ENCODE peak calls at places on chromosomes 4 and X, in eight cellular contexts. One of them, this sample, is unnamed.

GRCh38 chr4:185219551-185220344 is 10.3 kb downstream of the SNX25 start:
- DNase-seq in stimulated activated naive CD8-positive, alpha-beta T cell treated with anti-CD3 and anti-CD28 coated beads, Interleukin-15, Interleukin-2, amounts not matched to agents 100 U/mL and 50 U/mL, for 24 hours: no peak
- DNase-seq in C1 segment of cervical spinal cord: peak
- DNase-seq in KBM-7: peak
- DNase-seq in PC-3: no peak
- DNase-seq in mucosa of descending colon: peak
- DNase-seq in epithelial cell of proximal tubule: no peak
- DNase-seq in tibial nerve: peak
- DNase-seq in this sample: no peak

GRCh38 chr4:98092833-98093439 is 50.3 kb downstream of the STPG2 start:
- DNase-seq in stimulated activated naive CD8-positive, alpha-beta T cell treated with anti-CD3 and anti-CD28 coated beads, Interleukin-15, Interleukin-2, amounts not matched to agents 100 U/mL and 50 U/mL, for 24 hours: no peak
- DNase-seq in C1 segment of cervical spinal cord: no peak
- DNase-seq in KBM-7: no peak
- DNase-seq in PC-3: peak
- DNase-seq in mucosa of descending colon: peak
- DNase-seq in epithelial cell of proximal tubule: no peak
- DNase-seq in tibial nerve: no peak
- DNase-seq in this sample: peak

GRCh38 chr4:151567056-151567455 is 158.1 kb downstream of the FHIP1A start:
- DNase-seq in stimulated activated naive CD8-positive, alpha-beta T cell treated with anti-CD3 and anti-CD28 coated beads, Interleukin-15, Interleukin-2, amounts not matched to agents 100 U/mL and 50 U/mL, for 24 hours: no peak
- DNase-seq in C1 segment of cervical spinal cord: no peak
- DNase-seq in KBM-7: no peak
- DNase-seq in PC-3: no peak
- DNase-seq in mucosa of descending colon: no peak
- DNase-seq in epithelial cell of proximal tubule: no peak
- DNase-seq in tibial nerve: no peak
- DNase-seq in this sample: no peak

GRCh38 chr4:183878571-183878970 is 26.5 kb upstream of the STOX2 start:
- DNase-seq in stimulated activated naive CD8-positive, alpha-beta T cell treated with anti-CD3 and anti-CD28 coated beads, Interleukin-15, Interleukin-2, amounts not matched to agents 100 U/mL and 50 U/mL, for 24 hours: no peak
- DNase-seq in C1 segment of cervical spinal cord: no peak
- DNase-seq in KBM-7: no peak
- DNase-seq in PC-3: no peak
- DNase-seq in mucosa of descending colon: no peak
- DNase-seq in epithelial cell of proximal tubule: no peak
- DNase-seq in tibial nerve: no peak
- DNase-seq in this sample: no peak

GRCh38 chr4:81694514-81694913 is 222.8 kb upstream of the RASGEF1B start:
- DNase-seq in stimulated activated naive CD8-positive, alpha-beta T cell treated with anti-CD3 and anti-CD28 coated beads, Interleukin-15, Interleukin-2, amounts not matched to agents 100 U/mL and 50 U/mL, for 24 hours: no peak
- DNase-seq in C1 segment of cervical spinal cord: no peak
- DNase-seq in KBM-7: no peak
- DNase-seq in PC-3: no peak
- DNase-seq in mucosa of descending colon: no peak
- DNase-seq in epithelial cell of proximal tubule: no peak
- DNase-seq in tibial nerve: no peak
- DNase-seq in this sample: no peak

GRCh38 chr4:77481856-77482255 is 123.8 kb upstream of the CXCL13 start:
- DNase-seq in stimulated activated naive CD8-positive, alpha-beta T cell treated with anti-CD3 and anti-CD28 coated beads, Interleukin-15, Interleukin-2, amounts not matched to agents 100 U/mL and 50 U/mL, for 24 hours: no peak
- DNase-seq in C1 segment of cervical spinal cord: no peak
- DNase-seq in KBM-7: no peak
- DNase-seq in PC-3: no peak
- DNase-seq in mucosa of descending colon: no peak
- DNase-seq in epithelial cell of proximal tubule: no peak
- DNase-seq in tibial nerve: no peak
- DNase-seq in this sample: no peak

GRCh38 chr4:128810331-128810870 is 901 bp downstream of the JADE1 start:
- DNase-seq in stimulated activated naive CD8-positive, alpha-beta T cell treated with anti-CD3 and anti-CD28 coated beads, Interleukin-15, Interleukin-2, amounts not matched to agents 100 U/mL and 50 U/mL, for 24 hours: peak
- DNase-seq in C1 segment of cervical spinal cord: no peak
- DNase-seq in KBM-7: no peak
- DNase-seq in PC-3: peak
- DNase-seq in mucosa of descending colon: peak
- DNase-seq in epithelial cell of proximal tubule: no peak
- DNase-seq in tibial nerve: peak
- DNase-seq in this sample: peak

GRCh38 chr4:29972121-29972520 is 748.0 kb upstream of the PCDH7 start:
- DNase-seq in stimulated activated naive CD8-positive, alpha-beta T cell treated with anti-CD3 and anti-CD28 coated beads, Interleukin-15, Interleukin-2, amounts not matched to agents 100 U/mL and 50 U/mL, for 24 hours: no peak
- DNase-seq in C1 segment of cervical spinal cord: no peak
- DNase-seq in KBM-7: no peak
- DNase-seq in PC-3: peak
- DNase-seq in mucosa of descending colon: no peak
- DNase-seq in epithelial cell of proximal tubule: no peak
- DNase-seq in tibial nerve: no peak
- DNase-seq in this sample: no peak

GRCh38 chrX:148135738-148136137 is 154.6 kb downstream of the FMR1NB start:
- DNase-seq in stimulated activated naive CD8-positive, alpha-beta T cell treated with anti-CD3 and anti-CD28 coated beads, Interleukin-15, Interleukin-2, amounts not matched to agents 100 U/mL and 50 U/mL, for 24 hours: no peak
- DNase-seq in C1 segment of cervical spinal cord: no peak
- DNase-seq in KBM-7: no peak
- DNase-seq in PC-3: peak
- DNase-seq in mucosa of descending colon: no peak
- DNase-seq in epithelial cell of proximal tubule: no peak
- DNase-seq in tibial nerve: no peak
- DNase-seq in this sample: no peak

GRCh38 chrX:37818031-37818430 is 29.3 kb downstream of the DYNLT3 start:
- DNase-seq in stimulated activated naive CD8-positive, alpha-beta T cell treated with anti-CD3 and anti-CD28 coated beads, Interleukin-15, Interleukin-2, amounts not matched to agents 100 U/mL and 50 U/mL, for 24 hours: no peak
- DNase-seq in C1 segment of cervical spinal cord: no peak
- DNase-seq in KBM-7: peak
- DNase-seq in PC-3: no peak
- DNase-seq in mucosa of descending colon: peak
- DNase-seq in epithelial cell of proximal tubule: no peak
- DNase-seq in tibial nerve: no peak
- DNase-seq in this sample: peak

This sample was measured in DND-41.